ENCODE peak calls at places on chromosomes 3 and 15, in ten cellular contexts. E is NCI-H1694; Q is activated T-cell treated with anti-CD3 and anti-CD28 coated beads, Interleukin-2, amount 50 U/mL, for 72 hours; D is activated effector memory CD4-positive, alpha-beta T cell treated with Interleukin-2 at 50 U/mL for 16 hours; P is HT-29; O is skeletal muscle cell; H is activated CD4-positive, alpha-beta memory T cell treated with anti-CD3 and anti-CD28 coated beads, Interleukin-2, amount 10 ng/mL, durations not matched to agents 7 days and 5 days; W is AG09319; X is CD8-positive, alpha-beta T cell; V is iris pigment epithelial cell. L is an unnamed sample.

GRCh38 chr3:143098032-143098764 is 21.4 kb upstream of the CHST2 start:
- DNase-seq in E (no peak), Q (no peak), D (no peak), P (no peak), O (no peak), H (no peak), W (no peak), X (no peak), V (no peak), L (no peak)

GRCh38 chr3:96863129-96863740 is 48.8 kb downstream of the EPHA6 start:
- DNase-seq in E (peak), Q (peak), D (no peak), P (peak), O (no peak), H (no peak), W (no peak), X (no peak), V (peak), L (no peak)

GRCh38 chr15:63049747-63050439 is 7.3 kb downstream of the TPM1 start:
- DNase-seq in E (no peak), Q (no peak), D (no peak), P (peak), O (no peak), H (no peak), W (no peak), X (no peak), V (no peak), L (no peak)

GRCh38 chr3:56916697-56917336 is 115.1 kb upstream of the ARHGEF3 start:
- DNase-seq in E (no peak), Q (peak), D (no peak), P (no peak), O (no peak), H (no peak), W (no peak), X (no peak), V (no peak), L (no peak)

GRCh38 chr3:9780451-9780797 is 10.7 kb upstream of the CAMK1 start:
- DNase-seq in E (no peak), Q (peak), D (no peak), P (no peak), O (no peak), H (no peak), W (no peak), X (no peak), V (no peak), L (no peak)

GRCh38 chr3:50639055-50639494 is 22.1 kb downstream of the MAPKAPK3 start:
- DNase-seq in E (no peak), Q (no peak), D (no peak), P (no peak), O (peak), H (no peak), W (no peak), X (no peak), V (peak), L (peak)

GRCh38 chr15:101351736-101352135 is 56.7 kb upstream of the SNRPA1 start:
- DNase-seq in E (no peak), Q (no peak), D (no peak), P (no peak), O (no peak), H (no peak), W (no peak), X (no peak), V (no peak), L (no peak)

GRCh38 chr3:28586325-28586724 is 237.7 kb upstream of the AZI2 start:
- DNase-seq in E (no peak), Q (no peak), D (no peak), P (no peak), O (no peak), H (no peak), W (no peak), X (no peak), V (no peak), L (no peak)

GRCh38 chr3:29594261-29594660 is 313.4 kb downstream of the RBMS3 start:
- DNase-seq in E (no peak), Q (no peak), D (no peak), P (no peak), O (no peak), H (no peak), W (no peak), X (no peak), V (no peak), L (no peak)

GRCh38 chr15:83243634-83244033 is 36.0 kb upstream of the HDGFL3 start:
- DNase-seq in E (no peak), Q (no peak), D (no peak), P (no peak), O (no peak), H (no peak), W (no peak), X (no peak), V (no peak), L (no peak)

GRCh38 chr3:126923895-126924294 is 59.0 kb upstream of the PLXNA1 start:
- DNase-seq in E (no peak), Q (no peak), D (no peak), P (no peak), O (no peak), H (no peak), W (no peak), X (no peak), V (no peak), L (no peak)

GRCh38 chr15:92140802-92141201 is 252.9 kb upstream of the ST8SIA2 start:
- DNase-seq in E (no peak), Q (no peak), D (no peak), P (peak), O (no peak), H (no peak), W (no peak), X (no peak), V (peak), L (no peak)

GRCh38 chr15:42059661-42060476 is 34.5 kb downstream of the PLA2G4D start:
- DNase-seq in E (peak), Q (peak), D (peak), P (peak), O (no peak), H (peak), W (no peak), X (peak), V (peak), L (no peak)

GRCh38 chr15:89690276-89691218 is at the start of the genes PEX11A and WDR93:
- DNase-seq in E (no peak), Q (peak), D (peak), P (peak), O (no peak), H (peak), W (peak), X (peak), V (peak), L (peak)

GRCh38 chr15:42836251-42836650 is 84.3 kb downstream of the TTBK2 start:
- DNase-seq in E (no peak), Q (no peak), D (no peak), P (no peak), O (no peak), H (no peak), W (no peak), X (no peak), V (peak), L (no peak)

GRCh38 chr3:105997800-105998526 is 129.2 kb upstream of the CBLB start:
- DNase-seq in E (no peak), Q (no peak), D (no peak), P (peak), O (peak), H (no peak), W (peak), X (no peak), V (peak), L (peak)

GRCh38 chr15:60477991-60478632 is 830 bp downstream of the ICE2 start:
- DNase-seq in E (no peak), Q (no peak), D (no peak), P (peak), O (no peak), H (no peak), W (no peak), X (no peak), V (peak), L (no peak)

GRCh38 chr3:178385280-178385952 is 150.8 kb upstream of the KCNMB2 start:
- DNase-seq in E (peak), Q (peak), D (no peak), P (peak), O (no peak), H (no peak), W (no peak), X (no peak), V (peak), L (no peak)

GRCh38 chr3:72245183-72245811 is 460.3 kb upstream of the PROK2 start:
- DNase-seq in E (peak), Q (no peak), D (no peak), P (no peak), O (no peak), H (no peak), W (no peak), X (no peak), V (no peak), L (no peak)

GRCh38 chr15:92787116-92787515 is 113.0 kb upstream of the CHD2 start:
- DNase-seq in E (no peak), Q (no peak), D (no peak), P (no peak), O (no peak), H (no peak), W (no peak), X (no peak), V (no peak), L (no peak)

GRCh38 chr15:69976366-69976994 is 121.2 kb downstream of the TLE3 start:
- DNase-seq in E (no peak), Q (peak), D (no peak), P (peak), O (no peak), H (peak), W (no peak), X (peak), V (peak), L (peak)

GRCh38 chr3:69803871-69804270 is 64.6 kb downstream of the MITF start:
- DNase-seq in E (no peak), Q (no peak), D (no peak), P (no peak), O (no peak), H (no peak), W (no peak), X (no peak), V (peak), L (no peak)

GRCh38 chr3:132231633-132232032 is 85.6 kb upstream of the ACP3 start:
- DNase-seq in E (no peak), Q (no peak), D (no peak), P (no peak), O (peak), H (no peak), W (no peak), X (no peak), V (peak), L (no peak)

GRCh38 chr3:20682573-20682972 is 496.6 kb upstream of the SGO1 start:
- DNase-seq in E (no peak), Q (no peak), D (no peak), P (no peak), O (no peak), H (no peak), W (no peak), X (no peak), V (no peak), L (no peak)

GRCh38 chr3:185763347-185764010 is 61.4 kb downstream of the IGF2BP2 start:
- DNase-seq in E (no peak), Q (no peak), D (no peak), P (no peak), O (no peak), H (no peak), W (no peak), X (no peak), V (peak), L (no peak)

GRCh38 chr3:159817136-159817535 is 171.5 kb upstream of the IL12A start:
- DNase-seq in E (no peak), Q (no peak), D (no peak), P (no peak), O (no peak), H (no peak), W (no peak), X (no peak), V (no peak), L (no peak)

GRCh38 chr15:36737430-36737891 is 158.0 kb downstream of the CDIN1 start:
- DNase-seq in E (no peak), Q (no peak), D (no peak), P (peak), O (peak), H (no peak), W (peak), X (no peak), V (peak), L (no peak)

GRCh38 chr15:28021281-28022039 is 77.7 kb downstream of the OCA2 start:
- DNase-seq in E (peak), Q (no peak), D (no peak), P (peak), O (no peak), H (no peak), W (no peak), X (no peak), V (peak), L (no peak)

GRCh38 chr3:43349759-43350158 is 63.4 kb downstream of the SNRK start:
- DNase-seq in E (no peak), Q (no peak), D (no peak), P (no peak), O (no peak), H (no peak), W (no peak), X (no peak), V (peak), L (no peak)

GRCh38 chr3:45413172-45413765 is 24.9 kb downstream of the LARS2 start:
- DNase-seq in E (no peak), Q (no peak), D (no peak), P (no peak), O (no peak), H (no peak), W (no peak), X (no peak), V (no peak), L (no peak)

L was measured in amniotic stem cell.